ENCODE peak calls at places on chromosomes 16 and 17, in four cellular contexts. Z, H, B and V are unnamed samples.
A peak's percentile ranks its signal among the peaks of the same experiment; 100 is the strongest.

GRCh38 chr16:84252214-84252613 is 12.4 kb upstream of the KCNG4 start:
- DNase-seq in Z (no peak), B (no peak), H (no peak), V (peak; percentile 41)

GRCh38 chr17:72624652-72625051 is 467.8 kb downstream of the SLC39A11 start:
- DNase-seq in B (no peak), H (no peak), Z (no peak), V (no peak)

GRCh38 chr17:15659663-15660062 is 24.4 kb downstream of the TRIM16 start:
- DNase-seq in H (no peak), Z (peak; percentile 77), B (no peak), V (peak; percentile 27)

GRCh38 chr17:43094129-43094834 is 30.9 kb downstream of the BRCA1 start:
- DNase-seq in Z (no peak), H (no peak), B (no peak), V (no peak)

GRCh38 chr16:56985962-56986360 is 3.4 kb upstream of the NLRC5 start:
- DNase-seq in B (no peak), H (peak; percentile 28), Z (no peak), V (no peak)

GRCh38 chr17:17739388-17740066 is 58.3 kb downstream of the RAI1 start:
- DNase-seq in B (peak; percentile 72), H (no peak), Z (no peak), V (no peak)

GRCh38 chr17:18267927-18268711 is 7.7 kb downstream of the MIEF2 start:
- DNase-seq in Z (no peak), B (no peak), H (no peak), V (peak; percentile 52)

GRCh38 chr16:50711862-50712567 is 18.6 kb downstream of the NOD2 start:
- DNase-seq in B (no peak), H (peak; percentile 82), Z (no peak), V (no peak)

GRCh38 chr16:80583466-80583865 is 42.7 kb downstream of the DYNLRB2 start:
- DNase-seq in B (no peak), Z (no peak), H (no peak), V (no peak)

GRCh38 chr17:35896011-35896587 is 15.9 kb upstream of the CCL5 start:
- DNase-seq in B (no peak), H (no peak), Z (no peak), V (no peak)

GRCh38 chr17:64254755-64255154 is 8.3 kb downstream of the TEX2 start:
- DNase-seq in B (no peak), Z (no peak), H (no peak), V (no peak)

DNA sequence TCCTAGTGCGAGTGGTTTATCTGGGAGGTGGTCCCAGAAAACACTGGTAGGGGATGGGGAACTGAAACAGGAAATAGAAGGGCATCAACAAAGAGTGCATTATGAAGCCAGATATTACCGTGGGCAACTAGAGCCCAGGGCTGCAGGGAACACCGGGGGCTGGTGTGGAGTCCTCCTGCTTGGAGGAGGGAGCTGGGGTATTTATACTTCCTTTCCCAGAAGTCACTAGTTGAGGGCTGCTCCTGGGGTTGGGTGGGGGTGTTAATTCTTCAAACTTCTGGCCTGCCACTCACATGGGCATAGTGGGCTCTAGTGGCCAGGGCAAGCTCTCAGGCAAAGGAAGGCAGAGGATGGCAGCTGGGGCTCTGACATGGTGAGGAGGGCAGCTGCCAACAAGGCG is 14.7 kb downstream of the LAT start:
- DNase-seq in H (no peak), B (no peak), Z (no peak), V (no peak)
- H3K27me3 ChIP-seq in H (no peaks in the 10 kb centered on the region), B (no peaks in the 10 kb centered on the region), Z (no peaks in the 10 kb centered on the region), V (no peaks in the 10 kb centered on the region)

DNA sequence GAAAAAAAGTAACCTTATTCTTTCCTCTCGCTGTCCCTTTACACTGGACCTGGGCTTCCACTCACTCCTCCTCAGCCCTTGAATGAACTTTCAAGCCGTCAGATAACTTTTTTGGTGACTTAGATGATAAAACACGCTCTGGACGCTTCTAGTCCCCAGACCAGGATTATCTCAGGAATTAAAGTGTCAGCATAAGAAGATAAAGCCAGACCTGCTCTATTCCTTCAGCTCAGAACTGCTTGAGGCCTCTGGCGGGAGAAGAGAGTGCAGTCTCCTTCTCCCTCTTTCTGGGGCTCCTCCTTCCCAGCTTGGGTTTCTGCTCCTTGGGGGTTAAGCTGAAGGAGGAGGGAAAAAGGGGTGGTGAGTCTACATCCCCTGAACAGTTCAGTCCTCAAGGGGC is 6.6 kb downstream of the LPO start:
- DNase-seq in B (no peak), Z (no peak), H (no peak), V (no peak)
- H3K27me3 ChIP-seq in B (no peaks in the 10 kb centered on the region), Z (no peaks in the 10 kb centered on the region), H (peaks cover 26% of the 10 kb centered on the region), V (peaks cover 38% of the 10 kb centered on the region)

GRCh38 chr17:77654296-77654695 is 304.2 kb upstream of the TNRC6C start:
- DNase-seq in B (no peak), H (no peak), Z (no peak), V (no peak)

GRCh38 chr17:77654861-77655260 is 303.6 kb upstream of the TNRC6C start:
- DNase-seq in H (no peak), Z (no peak), B (no peak), V (no peak)

GRCh38 chr17:77651983-77652382 is 306.5 kb upstream of the TNRC6C start:
- DNase-seq in Z (no peak), B (no peak), H (no peak), V (no peak)

GRCh38 chr17:77657821-77658220 is 300.7 kb upstream of the TNRC6C start:
- DNase-seq in Z (no peak), B (no peak), H (no peak), V (no peak)

GRCh38 chr17:77656054-77656453 is 302.4 kb upstream of the TNRC6C start:
- DNase-seq in Z (no peak), B (no peak), H (no peak), V (no peak)
- H3K27me3 ChIP-seq in Z (no peaks in the 10 kb centered on the region), B (no peaks in the 10 kb centered on the region), H (peaks cover 9% of the 10 kb centered on the region), V (no peaks in the 10 kb centered on the region)

GRCh38 chr17:47792979-47793378 is 28.6 kb downstream of the OSBPL7 start:
- DNase-seq in B (no peak), Z (no peak), H (no peak), V (no peak)

GRCh38 chr17:47785538-47786123 is 36.0 kb downstream of the OSBPL7 start:
- DNase-seq in Z (no peak), H (no peak), B (no peak), V (peak; percentile 74)

GRCh38 chr17:47792457-47792856 is 29.1 kb downstream of the OSBPL7 start:
- DNase-seq in B (no peak), Z (no peak), H (no peak), V (no peak)

GRCh38 chr17:47791025-47791424 is 30.6 kb downstream of the OSBPL7 start:
- DNase-seq in Z (no peak), H (no peak), B (no peak), V (no peak)

DNA sequence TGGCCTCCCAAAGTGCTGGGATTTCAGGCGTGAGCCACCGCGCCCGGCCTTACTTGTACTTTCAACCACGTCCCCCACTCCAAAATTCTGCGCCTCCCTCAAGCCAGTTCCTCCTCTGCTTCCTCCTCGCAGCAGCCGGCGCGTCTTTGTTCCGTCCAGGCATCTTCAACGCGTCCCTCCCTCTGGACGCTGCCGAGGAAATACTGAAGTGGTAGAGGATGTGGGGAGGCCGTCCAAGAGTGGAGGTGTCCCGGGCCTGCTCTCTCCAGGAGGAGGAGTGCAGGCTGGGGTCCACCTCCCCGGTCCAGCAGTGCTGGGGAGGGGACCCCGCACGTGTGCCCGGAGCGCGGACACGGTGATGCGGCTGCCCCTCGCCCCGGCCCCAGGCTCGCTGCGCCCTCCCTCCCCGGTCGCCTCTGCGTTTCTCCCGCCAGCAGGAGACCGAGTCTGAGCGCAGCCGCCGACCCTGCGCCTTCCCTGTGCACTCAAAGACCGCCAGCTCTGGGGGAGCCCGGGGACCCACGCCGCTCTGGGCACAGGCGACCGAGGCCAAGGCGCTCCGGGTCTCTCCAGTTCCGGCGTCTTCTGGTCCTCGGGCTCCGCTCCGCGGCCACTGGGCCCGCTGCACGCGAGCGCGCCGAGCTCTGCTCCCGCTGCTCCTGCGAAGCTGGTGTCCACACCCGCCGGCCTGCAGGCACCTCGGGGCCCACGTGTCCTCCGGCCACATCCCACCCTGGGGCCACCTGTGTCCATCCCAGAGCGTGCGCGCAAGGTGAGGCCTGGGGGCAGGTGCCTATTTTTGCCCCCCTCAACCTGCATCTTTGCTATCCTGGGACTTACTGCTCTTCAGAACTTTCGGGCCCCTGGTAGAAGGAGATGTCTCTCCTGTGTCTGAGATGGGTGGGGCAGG is 31.7 kb downstream of the OSBPL7 start:
- DNase-seq in Z (no peak), H (peak; percentile 79), B (peak; percentile 49), V (peak; percentile 80)
- H3K27me3 ChIP-seq in Z (peaks cover 14% of the 10 kb centered on the region), H (peaks cover 68% of the 10 kb centered on the region), B (no peaks in the 10 kb centered on the region), V (peaks cover 67% of the 10 kb centered on the region)

GRCh38 chr16:87634411-87634810 is 32.1 kb downstream of the JPH3 start:
- DNase-seq in B (no peak), Z (no peak), H (peak; percentile 26), V (no peak)

GRCh38 chr16:87637357-87637756 is 35.0 kb downstream of the JPH3 start:
- DNase-seq in H (no peak), B (no peak), Z (no peak), V (no peak)

GRCh38 chr16:87636741-87637140 is 34.4 kb downstream of the JPH3 start:
- DNase-seq in B (no peak), H (no peak), Z (no peak), V (no peak)

GRCh38 chr16:87636050-87636684 is 33.9 kb downstream of the JPH3 start:
- DNase-seq in Z (peak; percentile 72), B (peak; percentile 80), H (peak; percentile 90), V (peak; percentile 92)

DNA sequence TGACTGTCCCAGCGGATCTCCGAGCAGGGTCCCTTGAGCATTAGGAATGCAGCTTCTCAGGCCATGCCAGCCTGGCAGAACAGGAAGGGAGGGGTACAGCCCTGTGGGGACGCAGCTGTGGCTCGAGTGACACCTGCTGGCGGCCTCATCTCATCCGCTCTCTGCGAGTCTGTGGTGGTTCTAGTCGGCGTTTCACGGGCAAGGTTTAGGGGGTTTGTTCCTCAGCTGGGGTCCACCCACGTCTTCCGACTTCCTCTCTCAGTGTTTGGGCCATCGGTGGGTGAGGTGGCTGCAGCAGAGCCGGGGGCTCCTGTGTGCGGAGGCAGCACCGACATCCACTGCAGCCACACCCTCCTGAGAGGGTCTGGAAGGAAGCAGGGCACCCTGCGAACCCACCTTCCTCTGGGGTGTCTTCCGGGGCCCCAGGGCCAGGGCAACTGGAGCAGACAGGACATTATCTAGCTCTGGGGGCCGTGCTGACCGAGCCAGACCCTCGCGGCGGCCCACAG is 33.3 kb downstream of the JPH3 start:
- DNase-seq in H (no peak), Z (peak; percentile 30), B (peak; percentile 69), V (peak; percentile 61)
- H3K27me3 ChIP-seq in H (peaks cover 3% of the 10 kb centered on the region), Z (no peaks in the 10 kb centered on the region), B (no peaks in the 10 kb centered on the region), V (no peaks in the 10 kb centered on the region)